ENCODE peak calls at places on chromosomes 5 and 9, in eight cellular contexts. V, F, Q, J, M, D, T and H are unnamed samples.

GRCh38 chr5:103151156-103151555 is 31.1 kb downstream of the PPIP5K2 start:
- DNase-seq in D (no peak), F (no peak), T (no peak), Q (no peak), M (no peak), J (no peak), V (no peak), H (no peak)

GRCh38 chr5:168706655-168707069 is 127.5 kb upstream of the PANK3 start:
- DNase-seq in T (peak; percentile 43), J (peak; percentile 54), V (peak; percentile 4), D (peak; percentile 79), M (peak; percentile 52), F (peak; percentile 12), Q (peak; percentile 7), H (peak; percentile 78)

GRCh38 chr9:69325409-69326212 is 596 bp downstream of the ENTREP1 start:
- DNase-seq in V (no peak), Q (no peak), T (peak; percentile 70), J (peak; percentile 43), M (no peak), F (peak; percentile 50), D (peak; percentile 60), H (peak; percentile 64)

GRCh38 chr5:95812100-95812472 is 10.4 kb downstream of the GLRX start:
- DNase-seq in Q (no peak), F (no peak), M (no peak), V (no peak), J (peak; percentile 58), T (peak; percentile 35), D (no peak), H (no peak)

GRCh38 chr5:155101697-155102096 is 88.1 kb downstream of the KIF4B start:
- DNase-seq in J (no peak), V (no peak), D (no peak), T (no peak), Q (no peak), M (no peak), F (no peak), H (no peak)

GRCh38 chr5:75200776-75201175 is 35.9 kb downstream of the ANKRD31 start:
- DNase-seq in M (peak; percentile 53), T (no peak), D (no peak), Q (no peak), J (no peak), F (no peak), V (no peak), H (no peak)

GRCh38 chr9:75200892-75201470 is 112.7 kb downstream of the OSTF1 start:
- DNase-seq in F (peak; percentile 41), D (peak; percentile 86), T (peak; percentile 30), M (peak; percentile 74), V (peak; percentile 55), Q (peak; percentile 61), J (peak; percentile 64), H (peak; percentile 69)

GRCh38 chr5:91146905-91147600 is 236.1 kb downstream of the ARRDC3 start:
- DNase-seq in D (no peak), V (no peak), J (no peak), T (no peak), F (no peak), Q (no peak), M (no peak), H (no peak)

GRCh38 chr5:6633469-6634326 is 458 bp downstream of the SRD5A1 start:
- DNase-seq in Q (no peak), M (peak; percentile 50), V (no peak), J (peak; percentile 70), T (peak; percentile 70), D (peak; percentile 51), F (no peak), H (peak; percentile 79)

GRCh38 chr5:125198270-125198974 is 452.0 kb upstream of the ZNF608 start:
- DNase-seq in T (peak; percentile 56), M (no peak), J (peak; percentile 90), Q (no peak), F (peak; percentile 56), V (peak; percentile 47), D (no peak), H (peak; percentile 34)

GRCh38 chr5:77867194-77867691 is 91.1 kb upstream of the TBCA start:
- DNase-seq in Q (no peak), J (no peak), V (peak; percentile 9), D (peak; percentile 24), M (peak; percentile 25), F (no peak), T (peak; percentile 29), H (no peak)

GRCh38 chr5:58094031-58094430 is 365.9 kb downstream of the PLK2 start:
- DNase-seq in J (no peak), M (peak; percentile 95), V (no peak), Q (no peak), D (no peak), F (peak; percentile 98), T (no peak), H (no peak)

GRCh38 chr9:127742435-127743088 is 7.5 kb upstream of the TOR2A start:
- DNase-seq in F (no peak), Q (no peak), J (peak; percentile 68), T (peak; percentile 81), V (no peak), M (no peak), D (peak; percentile 97), H (peak; percentile 90)

GRCh38 chr5:178483620-178484019 is 106.6 kb downstream of the COL23A1 start:
- DNase-seq in Q (no peak), M (no peak), D (no peak), F (peak; percentile 26), J (no peak), T (no peak), V (peak; percentile 19), H (no peak)

GRCh38 chr9:82410306-82410705 is 421.7 kb downstream of the SPATA31D1 start:
- DNase-seq in J (peak; percentile 34), T (no peak), V (no peak), D (no peak), M (peak; percentile 58), Q (no peak), F (peak; percentile 56), H (no peak)

GRCh38 chr9:27726244-27727141 is 153.2 kb upstream of the C9orf72 start:
- DNase-seq in T (peak; percentile 50), Q (peak; percentile 44), D (peak; percentile 93), F (peak; percentile 75), M (peak; percentile 77), V (peak; percentile 53), J (peak; percentile 87), H (peak; percentile 90)

DNA sequence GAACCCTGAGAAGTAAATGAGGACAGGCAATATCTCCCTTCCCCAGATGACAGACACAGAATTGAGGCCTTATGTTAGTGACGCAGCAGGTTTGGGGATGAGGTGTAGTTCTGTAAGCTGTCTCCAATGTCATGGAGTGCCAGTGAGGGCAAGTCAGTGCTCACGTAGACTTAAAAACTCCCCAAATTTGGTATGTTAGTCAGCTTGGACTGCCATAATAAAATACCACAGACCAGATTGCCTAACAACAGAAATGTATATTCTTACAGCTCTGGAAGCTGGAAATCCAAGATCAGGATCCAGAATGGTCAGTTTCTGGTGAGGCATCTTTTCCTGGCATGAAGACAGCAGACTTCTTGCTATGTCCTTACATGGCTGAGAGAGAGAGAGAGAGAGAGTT is 14.9 kb downstream of the FOXI1 start:
- DNase-seq in T (no peak), M (peak; percentile 41), Q (no peak), V (no peak), F (no peak), J (no peak), D (no peak), H (no peak)
- TF ChIP-seq EZH2phosphoT487 in T (no peak), M (no peak), Q (no peak), V (no peak), F (no peak), J (no peak), D (no peak), H (no peak)

DNA sequence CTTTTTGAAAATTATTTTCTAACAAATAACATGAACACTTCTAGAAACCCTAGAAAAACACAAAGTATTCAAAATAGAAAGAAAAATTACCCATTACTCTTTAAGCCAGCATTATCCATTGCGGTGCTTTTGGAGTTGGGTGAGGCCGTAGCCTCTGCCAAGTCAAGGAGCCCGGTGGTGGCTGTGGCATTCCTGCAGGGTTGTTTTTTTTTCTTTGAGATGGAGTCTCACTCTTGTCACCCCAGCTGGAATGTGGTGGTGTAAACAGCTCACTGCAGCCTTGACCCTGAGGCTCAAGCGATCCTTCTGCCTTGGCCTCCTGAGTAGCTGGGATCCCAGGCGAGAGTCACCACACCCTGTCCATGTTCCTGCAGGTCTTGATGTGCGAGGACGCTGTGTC is 8.2 kb upstream of the AHRR start:
- DNase-seq in J (no peak), D (no peak), M (no peak), F (no peak), V (no peak), T (no peak), Q (no peak), H (no peak)
- H4K20me1 ChIP-seq in J (peaks cover 5% of the 10 kb centered on the region), D (peaks cover 6% of the 10 kb centered on the region), M (no peaks in the 10 kb centered on the region), F (no peaks in the 10 kb centered on the region), V (no peaks in the 10 kb centered on the region), T (peaks cover 65% of the 10 kb centered on the region), Q (no peaks in the 10 kb centered on the region), H (peaks cover 27% of the 10 kb centered on the region)

GRCh38 chr9:18060304-18060934 is 413.5 kb upstream of the ADAMTSL1 start:
- DNase-seq in M (peak; percentile 31), J (no peak), V (no peak), F (no peak), Q (no peak), D (peak; percentile 51), T (peak; percentile 4), H (no peak)
- TF ChIP-seq CTCF in M (peak; percentile 57), J (peak; percentile 30), V (peak; percentile 73), F (peak; percentile 31), Q (no peak), D (no peak), T (peak; percentile 50), H (peak; percentile 57)

GRCh38 chr5:87756951-87757350 is 344.2 kb upstream of the CCNH start:
- DNase-seq in Q (no peak), V (no peak), D (no peak), F (no peak), M (peak; percentile 58), T (no peak), J (no peak), H (no peak)

GRCh38 chr5:87765009-87765408 is 352.3 kb upstream of the CCNH start:
- DNase-seq in D (no peak), J (no peak), T (no peak), F (no peak), Q (no peak), M (no peak), V (no peak), H (no peak)

GRCh38 chr5:87762631-87763030 is 349.9 kb upstream of the CCNH start:
- DNase-seq in D (no peak), Q (no peak), M (peak; percentile 90), F (no peak), V (no peak), J (no peak), T (no peak), H (no peak)
- TF ChIP-seq EZH2phosphoT487 in D (no peak), Q (no peak), M (no peak), F (no peak), V (no peak), J (no peak), T (no peak), H (no peak)